ENCODE peak calls at places on chromosomes 11 and 22, in ten cellular contexts. S is AG09309; Q is pancreas; L is AG04449; C is fibroblast of mammary gland; I is Calu3; Z is CD4-positive, alpha-beta T cell; D is psoas muscle; E is cardiac fibroblast; O is thyroid gland. K is an unnamed sample.

GRCh38 chr11:107741044-107741823 is 29.4 kb upstream of the SLN start:
- DNase-seq in S (peak), Q (peak), L (no peak), C (peak), I (peak), Z (no peak), D (no peak), E (peak), O (peak), K (peak)

GRCh38 chr11:13940611-13941256 is 21.8 kb upstream of the SPON1 start:
- DNase-seq in S (no peak), Q (no peak), L (no peak), C (no peak), I (no peak), Z (no peak), D (no peak), E (no peak), O (no peak), K (no peak)

GRCh38 chr11:7646866-7647265 is 26.4 kb downstream of the CYB5R2 start:
- DNase-seq in S (no peak), Q (no peak), L (no peak), C (no peak), I (no peak), Z (no peak), D (no peak), E (no peak), O (no peak), K (no peak)

GRCh38 chr11:113574171-113574570 is 99.0 kb upstream of the DRD2 start:
- DNase-seq in S (no peak), Q (no peak), L (no peak), C (no peak), I (no peak), Z (no peak), D (no peak), E (no peak), O (no peak), K (no peak)

GRCh38 chr11:28146123-28146751 is 38.0 kb downstream of the METTL15 start:
- DNase-seq in S (peak), Q (no peak), L (peak), C (peak), I (peak), Z (no peak), D (no peak), E (peak), O (no peak), K (peak)

GRCh38 chr11:66313321-66314185 is 3.3 kb downstream of the CD248 start:
- DNase-seq in S (no peak), Q (no peak), L (no peak), C (peak), I (no peak), Z (no peak), D (peak), E (peak), O (no peak), K (no peak)

GRCh38 chr11:875203-875602 is 32.6 kb downstream of the TSPAN4 start:
- DNase-seq in S (no peak), Q (no peak), L (no peak), C (no peak), I (no peak), Z (no peak), D (no peak), E (no peak), O (no peak), K (no peak)

GRCh38 chr11:96054870-96055705 is 131.2 kb upstream of the MTMR2 start:
- DNase-seq in S (no peak), Q (no peak), L (no peak), C (peak), I (no peak), Z (no peak), D (no peak), E (peak), O (no peak), K (peak)

GRCh38 chr11:60938500-60938899 is 13.5 kb downstream of the SLC15A3 start:
- DNase-seq in S (no peak), Q (no peak), L (no peak), C (no peak), I (no peak), Z (no peak), D (no peak), E (no peak), O (no peak), K (no peak)

GRCh38 chr11:32033491-32033890 is 57.4 kb upstream of the RCN1 start:
- DNase-seq in S (no peak), Q (no peak), L (no peak), C (peak), I (no peak), Z (no peak), D (no peak), E (peak), O (no peak), K (no peak)

GRCh38 chr11:111820059-111820375 is 51.4 kb downstream of the ALG9 start:
- DNase-seq in S (no peak), Q (no peak), L (no peak), C (peak), I (no peak), Z (no peak), D (no peak), E (no peak), O (no peak), K (no peak)

GRCh38 chr11:43419460-43419859 is 60.7 kb downstream of the TTC17 start:
- DNase-seq in S (no peak), Q (peak), L (no peak), C (peak), I (peak), Z (no peak), D (no peak), E (peak), O (peak), K (peak)

GRCh38 chr11:15903246-15903645 is 453.1 kb downstream of the SOX6 start:
- DNase-seq in S (no peak), Q (no peak), L (no peak), C (no peak), I (peak), Z (no peak), D (no peak), E (no peak), O (no peak), K (peak)

GRCh38 chr22:39309881-39310714 is 9.3 kb downstream of the RPL3 start:
- DNase-seq in S (no peak), Q (peak), L (no peak), C (peak), I (no peak), Z (no peak), D (no peak), E (peak), O (no peak), K (peak)

GRCh38 chr11:76236092-76237026 is 30.1 kb upstream of the WNT11 start:
- DNase-seq in S (no peak), Q (no peak), L (no peak), C (peak), I (peak), Z (no peak), D (no peak), E (no peak), O (no peak), K (peak)

GRCh38 chr11:46369458-46370152 is 11.9 kb upstream of the MDK start:
- DNase-seq in S (no peak), Q (no peak), L (no peak), C (peak), I (peak), Z (peak), D (peak), E (peak), O (peak), K (peak)

GRCh38 chr11:103364687-103365086 is 255.5 kb downstream of the DYNC2H1 start:
- DNase-seq in S (no peak), Q (no peak), L (no peak), C (peak), I (no peak), Z (no peak), D (no peak), E (no peak), O (no peak), K (no peak)

GRCh38 chr11:122180435-122180834 is 64.4 kb upstream of the BLID start:
- DNase-seq in S (peak), Q (no peak), L (peak), C (peak), I (no peak), Z (no peak), D (no peak), E (peak), O (no peak), K (peak)

GRCh38 chr11:6926208-6927029 is at the start of gene ZNF215:
- DNase-seq in S (peak), Q (peak), L (peak), C (peak), I (peak), Z (peak), D (peak), E (peak), O (peak), K (peak)

GRCh38 chr11:71342951-71343827 is 90.8 kb upstream of the SHANK2 start:
- DNase-seq in S (no peak), Q (peak), L (no peak), C (peak), I (peak), Z (no peak), D (peak), E (peak), O (peak), K (peak)

GRCh38 chr22:22785316-22786065 is 102.1 kb upstream of the IGLL5 start:
- DNase-seq in S (no peak), Q (no peak), L (no peak), C (no peak), I (no peak), Z (no peak), D (no peak), E (no peak), O (no peak), K (no peak)

GRCh38 chr22:22787151-22787550 is 100.5 kb upstream of the IGLL5 start:
- DNase-seq in S (no peak), Q (no peak), L (no peak), C (no peak), I (no peak), Z (no peak), D (no peak), E (no peak), O (no peak), K (no peak)

GRCh38 chr22:22786301-22787115 is 101.1 kb upstream of the IGLL5 start:
- DNase-seq in S (no peak), Q (no peak), L (no peak), C (no peak), I (no peak), Z (no peak), D (no peak), E (no peak), O (no peak), K (no peak)

GRCh38 chr22:22783505-22783904 is 104.1 kb upstream of the IGLL5 start:
- DNase-seq in S (no peak), Q (no peak), L (no peak), C (no peak), I (no peak), Z (no peak), D (no peak), E (no peak), O (no peak), K (no peak)

DNA sequence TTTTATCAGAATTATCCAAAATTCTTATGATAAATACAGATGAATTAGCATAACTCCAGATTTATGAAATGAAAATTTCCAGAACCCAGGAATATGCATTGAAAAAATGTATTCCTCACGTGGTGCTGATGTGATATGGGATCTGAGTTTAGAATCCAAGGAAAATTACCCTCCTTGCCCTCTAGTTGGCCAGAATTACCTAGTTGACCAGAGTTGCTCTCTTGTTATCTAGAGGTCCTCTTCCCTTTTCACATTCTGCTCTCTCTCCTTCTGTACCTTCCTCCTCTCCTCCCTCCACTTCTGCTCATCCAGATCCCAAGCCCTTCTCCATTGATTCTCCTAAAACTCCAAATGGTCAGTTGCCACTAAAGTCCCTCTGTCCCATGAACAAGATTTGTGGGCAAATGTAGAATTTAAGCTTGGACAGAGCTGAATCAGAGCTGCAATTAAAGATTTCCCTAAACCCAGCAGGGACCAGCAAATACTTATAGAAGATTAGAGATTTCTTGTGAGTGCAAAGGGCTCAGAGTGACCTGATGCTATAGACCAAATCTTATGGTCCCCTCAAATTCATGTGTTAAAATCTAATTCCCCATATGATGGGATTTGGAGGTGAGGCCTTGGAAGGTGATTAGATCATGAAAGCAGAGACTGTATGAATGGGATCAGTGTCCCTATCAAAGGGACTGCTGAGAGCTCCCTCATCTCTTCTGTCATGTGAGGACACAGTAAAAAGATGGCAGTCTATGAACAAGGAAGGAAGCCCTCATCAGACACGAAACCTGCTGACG is 103.2 kb upstream of the IGLL5 start:
- DNase-seq in S (no peak), Q (no peak), L (no peak), C (no peak), I (no peak), Z (no peak), D (no peak), E (no peak), O (no peak), K (no peak)
- TF ChIP-seq CTCF in S (no peak), Q (no peak), L (no peak), C (no peak), I (no peak), Z (no peak), D (no peak), E (no peak), O (no peak), K (no peak)

GRCh38 chr11:3984896-3985295 is 109.7 kb upstream of the RRM1 start:
- DNase-seq in S (no peak), Q (no peak), L (no peak), C (no peak), I (no peak), Z (peak), D (no peak), E (peak), O (no peak), K (no peak)
- TF ChIP-seq CTCF in S (no peak), Q (no peak), L (peak), C (peak), I (no peak), Z (peak), D (no peak), E (no peak), O (no peak), K (no peak)

GRCh38 chr11:64516226-64516625 is 74.8 kb upstream of the SLC22A12 start:
- DNase-seq in S (no peak), Q (no peak), L (no peak), C (no peak), I (no peak), Z (no peak), D (no peak), E (no peak), O (no peak), K (peak)
- TF ChIP-seq CTCF in S (no peak), Q (no peak), L (no peak), C (peak), I (no peak), Z (no peak), D (no peak), E (peak), O (no peak), K (no peak)

GRCh38 chr11:78444726-78445125 is 27.1 kb upstream of the GAB2 start:
- DNase-seq in S (no peak), Q (no peak), L (no peak), C (no peak), I (no peak), Z (no peak), D (no peak), E (no peak), O (no peak), K (no peak)
- TF ChIP-seq CTCF in S (no peak), Q (no peak), L (no peak), C (no peak), I (no peak), Z (no peak), D (no peak), E (no peak), O (no peak), K (no peak)

GRCh38 chr11:59755701-59756495 is 722 bp downstream of the STX3 start:
- DNase-seq in S (peak), Q (peak), L (no peak), C (peak), I (peak), Z (peak), D (peak), E (peak), O (peak), K (peak)
- TF ChIP-seq CTCF in S (no peak), Q (no peak), L (peak), C (no peak), I (no peak), Z (no peak), D (no peak), E (no peak), O (no peak), K (no peak)

DNA sequence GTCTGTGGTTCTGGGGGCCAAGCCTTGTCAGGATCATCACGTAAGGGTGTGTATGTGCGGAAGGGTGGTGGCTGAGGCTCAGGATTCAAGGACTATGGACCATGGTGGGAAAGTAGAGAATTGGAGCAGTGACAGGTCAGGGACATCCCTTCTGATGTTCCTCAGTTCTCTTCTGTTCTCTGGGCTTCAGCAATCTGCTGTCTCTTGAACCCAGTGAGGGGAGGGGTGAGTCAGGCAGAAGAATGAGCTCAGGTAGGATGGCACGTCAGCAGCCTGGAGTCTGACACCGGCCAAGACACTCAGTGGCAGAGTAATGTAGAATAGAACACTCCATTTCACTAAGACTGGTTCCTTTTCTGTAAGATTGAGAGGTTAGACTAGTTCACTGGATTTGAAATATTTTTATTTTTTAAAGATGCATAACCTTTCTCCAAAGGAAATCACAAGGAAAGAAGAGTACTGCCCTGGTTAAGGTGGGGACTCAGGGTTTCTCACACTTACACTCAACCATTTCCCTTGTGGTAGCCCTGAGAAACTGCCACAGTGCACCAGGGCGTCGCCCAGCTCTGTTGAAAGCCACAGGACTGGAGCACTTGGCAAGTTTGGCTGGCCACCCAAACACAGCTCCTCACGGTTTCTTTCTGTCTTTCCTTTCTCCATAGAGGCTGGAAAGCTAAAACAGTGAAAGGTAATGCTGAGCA is 23.2 kb upstream of the MICAL2 start:
- DNase-seq in S (peak), Q (no peak), L (no peak), C (peak), I (peak), Z (no peak), D (no peak), E (peak), O (peak), K (peak)
- TF ChIP-seq CTCF in S (peak), Q (no peak), L (peak), C (peak), I (no peak), Z (no peak), D (peak), E (peak), O (no peak), K (peak)

GRCh38 chr22:50275181-50276055 is 5.2 kb upstream of the MAPK11 start:
- DNase-seq in S (no peak), Q (no peak), L (no peak), C (no peak), I (no peak), Z (no peak), D (no peak), E (no peak), O (no peak), K (no peak)

GRCh38 chr22:50278461-50278860 is 8.3 kb upstream of the MAPK11 start:
- DNase-seq in S (no peak), Q (no peak), L (no peak), C (no peak), I (no peak), Z (no peak), D (no peak), E (no peak), O (no peak), K (no peak)

GRCh38 chr22:50277761-50278160 is 7.6 kb upstream of the MAPK11 start:
- DNase-seq in S (no peak), Q (no peak), L (no peak), C (no peak), I (no peak), Z (no peak), D (no peak), E (no peak), O (no peak), K (no peak)

GRCh38 chr22:50274311-50274710 is 4.1 kb upstream of the MAPK11 start:
- DNase-seq in S (no peak), Q (peak), L (no peak), C (peak), I (peak), Z (peak), D (no peak), E (peak), O (peak), K (peak)

GRCh38 chr22:50276143-50276542 is 6.0 kb upstream of the MAPK11 start:
- DNase-seq in S (no peak), Q (peak), L (no peak), C (peak), I (peak), Z (peak), D (no peak), E (peak), O (peak), K (no peak)
- TF ChIP-seq CTCF in S (peak), Q (no peak), L (peak), C (no peak), I (peak), Z (no peak), D (peak), E (peak), O (no peak), K (peak)

GRCh38 chr11:82176945-82177344 is 556.7 kb downstream of the FAM181B start:
- DNase-seq in S (no peak), Q (no peak), L (no peak), C (no peak), I (no peak), Z (no peak), D (no peak), E (no peak), O (no peak), K (no peak)

GRCh38 chr11:82176365-82176764 is 557.3 kb downstream of the FAM181B start:
- DNase-seq in S (no peak), Q (no peak), L (no peak), C (no peak), I (no peak), Z (no peak), D (no peak), E (no peak), O (no peak), K (no peak)

GRCh38 chr11:82174610-82175009 is 559.1 kb downstream of the FAM181B start:
- DNase-seq in S (no peak), Q (no peak), L (no peak), C (no peak), I (no peak), Z (no peak), D (no peak), E (no peak), O (no peak), K (peak)
- TF ChIP-seq CTCF in S (no peak), Q (no peak), L (no peak), C (peak), I (no peak), Z (no peak), D (no peak), E (peak), O (no peak), K (peak)

DNA sequence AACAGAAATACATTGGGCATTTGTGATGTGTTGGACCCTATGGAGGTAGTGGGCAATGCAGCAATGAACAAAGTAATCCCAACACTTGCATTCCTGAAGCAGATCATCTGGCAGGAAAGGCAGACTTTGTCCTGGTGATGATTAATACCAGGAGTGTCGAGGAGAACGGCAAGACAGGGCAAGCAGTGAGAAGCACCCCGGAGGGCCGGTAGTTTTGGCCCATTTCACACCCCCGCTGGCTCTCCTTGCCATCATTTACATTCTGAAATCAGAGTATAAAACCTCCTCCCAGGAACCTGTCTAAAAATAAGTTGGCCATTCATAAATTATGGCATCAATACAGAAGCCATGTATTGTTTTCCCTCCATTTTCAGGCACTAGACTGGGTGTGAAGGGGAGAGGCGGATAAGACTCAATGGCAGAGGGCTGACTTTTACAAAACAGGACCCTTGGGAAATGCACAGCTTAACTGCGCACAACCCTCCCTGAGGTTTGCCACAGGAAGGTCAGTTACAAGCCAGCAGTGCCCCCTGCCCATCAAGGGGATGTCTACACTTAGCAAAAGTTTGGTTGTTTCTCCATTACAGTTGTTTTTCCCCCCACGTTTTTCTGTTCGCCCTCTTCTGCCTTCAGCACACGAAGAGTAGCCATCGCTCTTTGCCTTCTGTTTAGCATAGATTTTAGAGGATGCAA is 55.6 kb downstream of the OPCML start:
- DNase-seq in S (no peak), Q (no peak), L (no peak), C (no peak), I (no peak), Z (no peak), D (no peak), E (no peak), O (no peak), K (no peak)
- TF ChIP-seq CTCF in S (no peak), Q (no peak), L (no peak), C (no peak), I (no peak), Z (no peak), D (no peak), E (no peak), O (no peak), K (no peak)

K was measured in MCF 10A.